ENCODE peak calls at places on chromosomes 12 and 14, in eight cellular contexts. E, B, K, M, N, J, G and L are unnamed samples.

GRCh38 chr14:100405752-100406455 is 82.8 kb downstream of the SLC25A47 start:
- DNase-seq in E (no peak), M (no peak), G (no peak), J (no peak), B (no peak), K (no peak), N (no peak), L (no peak)

GRCh38 chr14:63650336-63650952 is 8.8 kb upstream of the WDR89 start:
- DNase-seq in K (no peak), N (no peak), E (no peak), J (no peak), G (peak; percentile 79), B (no peak), M (no peak), L (no peak)

GRCh38 chr12:104825408-104825807 is 132.7 kb downstream of the SLC41A2 start:
- DNase-seq in M (peak; percentile 17), N (no peak), G (no peak), E (no peak), B (no peak), K (no peak), J (no peak), L (no peak)

GRCh38 chr14:96256420-96256819 is 410 bp downstream of the BDKRB1 start:
- DNase-seq in G (no peak), K (no peak), J (peak; percentile 72), E (peak; percentile 6), N (no peak), B (no peak), M (no peak), L (no peak)

GRCh38 chr14:67636361-67636919 is 16.7 kb downstream of the ARG2 start:
- DNase-seq in E (peak; percentile 8), J (no peak), B (no peak), K (no peak), G (no peak), N (no peak), M (peak; percentile 15), L (peak; percentile 25)

GRCh38 chr14:22159049-22159448 is 430.0 kb downstream of the DAD1 start:
- DNase-seq in E (no peak), M (no peak), J (no peak), G (no peak), K (no peak), B (no peak), N (no peak), L (no peak)

GRCh38 chr12:57488397-57489156 is 709 bp downstream of the MARS1 start:
- DNase-seq in M (peak; percentile 53), K (no peak), G (no peak), N (no peak), E (peak; percentile 38), B (no peak), J (no peak), L (no peak)

GRCh38 chr14:56501909-56502530 is 77.6 kb upstream of the TMEM260 start:
- DNase-seq in E (no peak), M (no peak), G (no peak), B (no peak), J (no peak), N (no peak), K (no peak), L (no peak)

GRCh38 chr12:105945935-105946334 is 192.8 kb downstream of the NUAK1 start:
- DNase-seq in K (no peak), N (no peak), B (no peak), J (no peak), G (no peak), M (no peak), E (no peak), L (no peak)

GRCh38 chr12:92145481-92145730 is 240 bp downstream of the BTG1 start:
- DNase-seq in K (no peak), J (no peak), M (no peak), G (no peak), E (no peak), N (no peak), B (no peak), L (no peak)

GRCh38 chr14:29310757-29311156 is 544.2 kb downstream of the FOXG1 start:
- DNase-seq in B (no peak), N (no peak), J (peak; percentile 73), K (no peak), G (no peak), M (no peak), E (peak; percentile 12), L (no peak)

GRCh38 chr12:54589964-54590363 is 1.5 kb upstream of the PPP1R1A start:
- DNase-seq in N (no peak), E (no peak), B (no peak), M (no peak), K (no peak), J (no peak), G (no peak), L (no peak)

GRCh38 chr12:117151195-117152031 is 38.9 kb downstream of the FBXO21 start:
- DNase-seq in M (peak; percentile 27), N (no peak), G (no peak), B (peak; percentile 87), K (no peak), J (peak; percentile 13), E (peak; percentile 67), L (no peak)

GRCh38 chr12:92146865-92147264 is 1.2 kb upstream of the BTG1 start:
- DNase-seq in K (no peak), N (no peak), B (no peak), G (no peak), E (no peak), J (no peak), M (peak; percentile 48), L (no peak)

GRCh38 chr14:47917344-47917954 is 242.0 kb upstream of the MDGA2 start:
- DNase-seq in G (no peak), K (no peak), B (peak; percentile 53), E (peak; percentile 33), M (peak; percentile 49), J (no peak), N (peak; percentile 8), L (no peak)

GRCh38 chr14:103819503-103820307 is 27.7 kb downstream of the PPP1R13B start:
- DNase-seq in J (no peak), N (no peak), G (no peak), K (peak; percentile 38), M (no peak), E (peak; percentile 30), B (peak; percentile 19), L (peak; percentile 33)

GRCh38 chr12:71872999-71873398 is 33.4 kb downstream of the TBC1D15 start:
- DNase-seq in K (no peak), E (no peak), N (no peak), J (no peak), B (no peak), M (no peak), G (no peak), L (no peak)

GRCh38 chr12:70561550-70561949 is 75.7 kb downstream of the PTPRB start:
- DNase-seq in J (no peak), G (no peak), M (no peak), N (no peak), B (no peak), E (no peak), K (no peak), L (no peak)

GRCh38 chr14:23055147-23055550 is 2.2 kb downstream of the CDH24 start:
- DNase-seq in J (no peak), G (no peak), N (no peak), K (no peak), E (no peak), M (no peak), B (no peak), L (no peak)

GRCh38 chr12:124694846-124695497 is 127.6 kb upstream of the NCOR2 start:
- DNase-seq in E (peak; percentile 90), N (no peak), B (no peak), K (no peak), J (peak; percentile 93), G (no peak), M (no peak), L (no peak)
- TF ChIP-seq CTCF in E (no peak), N (no peak), B (no peak), K (no peak), J (peak; percentile 47), G (no peak), M (no peak), L (no peak)

GRCh38 chr12:124273630-124274029 is 21.3 kb upstream of the RFLNA start:
- DNase-seq in J (peak; percentile 37), G (no peak), N (peak; percentile 78), E (peak; percentile 65), K (peak; percentile 75), B (peak; percentile 40), M (peak; percentile 22), L (peak; percentile 61)
- TF ChIP-seq CTCF in J (peak; percentile 56), G (no peak), N (no peak), E (peak; percentile 34), K (no peak), B (peak; percentile 42), M (peak; percentile 64), L (no peak)

GRCh38 chr12:47311011-47311410 is 231.3 kb upstream of the AMIGO2 start:
- DNase-seq in K (no peak), M (no peak), G (no peak), B (no peak), N (no peak), E (no peak), J (no peak), L (no peak)

GRCh38 chr12:47308672-47309071 is 228.9 kb upstream of the AMIGO2 start:
- DNase-seq in J (no peak), K (no peak), B (no peak), G (no peak), N (no peak), M (no peak), E (no peak), L (no peak)

GRCh38 chr12:47306130-47306529 is 226.4 kb upstream of the AMIGO2 start:
- DNase-seq in B (no peak), M (no peak), N (no peak), J (no peak), K (no peak), G (no peak), E (no peak), L (no peak)

GRCh38 chr12:47305464-47305863 is 225.7 kb upstream of the AMIGO2 start:
- DNase-seq in B (no peak), M (no peak), G (no peak), K (no peak), N (no peak), J (no peak), E (no peak), L (no peak)

GRCh38 chr12:47307680-47308399 is 228.1 kb upstream of the AMIGO2 start:
- DNase-seq in N (peak; percentile 66), G (peak; percentile 61), M (peak; percentile 76), B (peak; percentile 26), K (peak; percentile 68), E (peak; percentile 66), J (peak; percentile 62), L (peak; percentile 48)
- TF ChIP-seq CTCF in N (peak; percentile 68), G (peak; percentile 60), M (peak; percentile 96), B (peak; percentile 56), K (peak; percentile 44), E (peak; percentile 47), J (peak; percentile 82), L (peak; percentile 70)

GRCh38 chr14:102806447-102806846 is 29.2 kb downstream of the TRAF3 start:
- DNase-seq in B (no peak), N (no peak), E (no peak), G (no peak), K (no peak), J (no peak), M (no peak), L (no peak)

GRCh38 chr14:102804858-102805257 is 27.6 kb downstream of the TRAF3 start:
- DNase-seq in J (no peak), K (peak; percentile 2), M (no peak), B (no peak), N (no peak), G (no peak), E (no peak), L (no peak)

GRCh38 chr14:102805941-102806340 is 28.7 kb downstream of the TRAF3 start:
- DNase-seq in J (no peak), K (no peak), E (no peak), N (no peak), B (no peak), M (no peak), G (no peak), L (no peak)

GRCh38 chr14:102803139-102803538 is 25.9 kb downstream of the TRAF3 start:
- DNase-seq in M (no peak), G (no peak), J (no peak), N (no peak), K (no peak), E (no peak), B (no peak), L (no peak)

GRCh38 chr14:102805454-102805891 is 28.2 kb downstream of the TRAF3 start:
- DNase-seq in K (no peak), J (peak; percentile 43), M (no peak), N (peak; percentile 48), E (no peak), B (no peak), G (peak; percentile 34), L (peak; percentile 48)
- TF ChIP-seq CTCF in K (no peak), J (no peak), M (no peak), N (no peak), E (no peak), B (no peak), G (no peak), L (no peak)